ENCODE peak calls at places on chromosomes 12 and 14, in six cellular contexts. One of them, this sample, is unnamed.

GRCh38 chr12:89389755-89390661 is 37.7 kb upstream of the DUSP6 start:
- DNase-seq in HepG2: peak
- DNase-seq in K562: no peak
- DNase-seq in H1: no peak
- DNase-seq in HCT116: no peak
- DNase-seq in IMR-90: peak
- DNase-seq in this sample: no peak

GRCh38 chr14:69328317-69328716 is 68.4 kb downstream of the GALNT16 start:
- DNase-seq in K562: no peak
- DNase-seq in IMR-90: no peak
- DNase-seq in H1: no peak
- DNase-seq in HepG2: no peak
- DNase-seq in HCT116: no peak
- DNase-seq in this sample: no peak

GRCh38 chr12:52171950-52172512 is 19.8 kb downstream of the KRT80 start:
- DNase-seq in H1: no peak
- DNase-seq in HepG2: peak
- DNase-seq in K562: peak
- DNase-seq in HCT116: no peak
- DNase-seq in IMR-90: peak
- DNase-seq in this sample: peak

GRCh38 chr14:90808759-90809529 is 7.3 kb downstream of the TTC7B start:
- DNase-seq in K562: peak
- DNase-seq in HCT116: no peak
- DNase-seq in H1: no peak
- DNase-seq in HepG2: no peak
- DNase-seq in IMR-90: peak
- DNase-seq in this sample: no peak

GRCh38 chr12:128583453-128583852 is 240.3 kb downstream of the SLC15A4 start:
- DNase-seq in K562: peak
- DNase-seq in HepG2: no peak
- DNase-seq in H1: peak
- DNase-seq in IMR-90: no peak
- DNase-seq in HCT116: no peak
- DNase-seq in this sample: peak

GRCh38 chr14:36949371-36949770 is 223.0 kb downstream of the SLC25A21 start:
- DNase-seq in IMR-90: no peak
- DNase-seq in H1: no peak
- DNase-seq in HepG2: no peak
- DNase-seq in HCT116: no peak
- DNase-seq in K562: no peak
- DNase-seq in this sample: no peak

GRCh38 chr12:113413488-113413939 is 8.7 kb upstream of the SDSL start:
- DNase-seq in HCT116: no peak
- DNase-seq in HepG2: peak
- DNase-seq in H1: no peak
- DNase-seq in K562: no peak
- DNase-seq in IMR-90: peak
- DNase-seq in this sample: peak

GRCh38 chr12:18629916-18630315 is 107.9 kb downstream of the PLCZ1 start:
- DNase-seq in H1: no peak
- DNase-seq in K562: no peak
- DNase-seq in IMR-90: no peak
- DNase-seq in HepG2: no peak
- DNase-seq in HCT116: no peak
- DNase-seq in this sample: no peak

GRCh38 chr12:44847888-44848770 is 28.0 kb downstream of the NELL2 start:
- DNase-seq in IMR-90: no peak
- DNase-seq in HepG2: no peak
- DNase-seq in HCT116: no peak
- DNase-seq in K562: no peak
- DNase-seq in H1: no peak
- DNase-seq in this sample: no peak

GRCh38 chr14:94307410-94307992 is 14.4 kb upstream of the SERPINA10 start:
- DNase-seq in IMR-90: no peak
- DNase-seq in HCT116: peak
- DNase-seq in HepG2: peak
- DNase-seq in K562: peak
- DNase-seq in H1: no peak
- DNase-seq in this sample: peak

GRCh38 chr12:46217686-46218508 is 50.9 kb downstream of the SLC38A1 start:
- DNase-seq in K562: no peak
- DNase-seq in H1: no peak
- DNase-seq in HepG2: no peak
- DNase-seq in HCT116: no peak
- DNase-seq in IMR-90: no peak
- DNase-seq in this sample: no peak

GRCh38 chr14:102057480-102058114 is 29.2 kb downstream of the HSP90AA1 start:
- DNase-seq in H1: no peak
- DNase-seq in HepG2: no peak
- DNase-seq in IMR-90: no peak
- DNase-seq in K562: no peak
- DNase-seq in HCT116: no peak
- DNase-seq in this sample: no peak

GRCh38 chr14:91964724-91965123 is 17.2 kb upstream of the FBLN5 start:
- DNase-seq in HCT116: no peak
- DNase-seq in HepG2: no peak
- DNase-seq in H1: no peak
- DNase-seq in K562: no peak
- DNase-seq in IMR-90: no peak
- DNase-seq in this sample: no peak

GRCh38 chr14:56210570-56210969 is 92.4 kb downstream of the PELI2 start:
- DNase-seq in H1: no peak
- DNase-seq in HCT116: no peak
- DNase-seq in HepG2: no peak
- DNase-seq in IMR-90: no peak
- DNase-seq in K562: no peak
- DNase-seq in this sample: no peak

GRCh38 chr14:67441672-67442071 is 29.7 kb upstream of the PLEK2 start:
- DNase-seq in HepG2: no peak
- DNase-seq in K562: no peak
- DNase-seq in HCT116: no peak
- DNase-seq in H1: no peak
- DNase-seq in IMR-90: no peak
- DNase-seq in this sample: no peak

GRCh38 chr12:21697829-21698630 is 40.4 kb upstream of the LDHB start:
- DNase-seq in H1: no peak
- DNase-seq in IMR-90: peak
- DNase-seq in K562: peak
- DNase-seq in HepG2: peak
- DNase-seq in HCT116: peak
- DNase-seq in this sample: no peak

GRCh38 chr12:90098132-90098779 is 389.6 kb upstream of the ATP2B1 start:
- DNase-seq in H1: no peak
- DNase-seq in IMR-90: no peak
- DNase-seq in HCT116: no peak
- DNase-seq in K562: no peak
- DNase-seq in HepG2: no peak
- DNase-seq in this sample: peak

GRCh38 chr14:69895109-69895508 is 15.9 kb downstream of the SMOC1 start:
- DNase-seq in IMR-90: no peak
- DNase-seq in HepG2: no peak
- DNase-seq in HCT116: no peak
- DNase-seq in K562: no peak
- DNase-seq in H1: no peak
- DNase-seq in this sample: no peak

GRCh38 chr12:47111392-47111778 is 31.6 kb upstream of the AMIGO2 start:
- DNase-seq in H1: no peak
- DNase-seq in K562: no peak
- DNase-seq in HepG2: no peak
- DNase-seq in IMR-90: no peak
- DNase-seq in HCT116: no peak
- DNase-seq in this sample: no peak

GRCh38 chr12:123533672-123534643 is at the start of gene RILPL1:
- DNase-seq in H1: no peak
- DNase-seq in K562: peak
- DNase-seq in HCT116: no peak
- DNase-seq in IMR-90: peak
- DNase-seq in HepG2: peak
- DNase-seq in this sample: peak
- TF ChIP-seq CEBPB in H1: no peak
- TF ChIP-seq CEBPB in K562: no peak
- TF ChIP-seq CEBPB in HCT116: no peak
- TF ChIP-seq CEBPB in IMR-90: no peak
- TF ChIP-seq CEBPB in HepG2: no peak
- TF ChIP-seq CEBPB in this sample: no peak

GRCh38 chr14:96304956-96305355 is 48.9 kb downstream of the BDKRB1 start:
- DNase-seq in HCT116: peak
- DNase-seq in HepG2: no peak
- DNase-seq in K562: no peak
- DNase-seq in H1: peak
- DNase-seq in IMR-90: no peak
- DNase-seq in this sample: peak

GRCh38 chr14:96309907-96310330 is 53.2 kb downstream of the ATG2B start:
- DNase-seq in IMR-90: peak
- DNase-seq in HCT116: no peak
- DNase-seq in HepG2: peak
- DNase-seq in K562: no peak
- DNase-seq in H1: no peak
- DNase-seq in this sample: peak

GRCh38 chr14:96309128-96309906 is 53.3 kb downstream of the BDKRB1 start:
- DNase-seq in HCT116: no peak
- DNase-seq in K562: no peak
- DNase-seq in IMR-90: no peak
- DNase-seq in HepG2: peak
- DNase-seq in H1: no peak
- DNase-seq in this sample: peak

GRCh38 chr14:96303981-96304380 is 48.0 kb downstream of the BDKRB1 start:
- DNase-seq in HepG2: no peak
- DNase-seq in K562: no peak
- DNase-seq in H1: no peak
- DNase-seq in HCT116: no peak
- DNase-seq in IMR-90: no peak
- DNase-seq in this sample: no peak

GRCh38 chr14:96307434-96307833 is 51.4 kb downstream of the BDKRB1 start:
- DNase-seq in K562: no peak
- DNase-seq in IMR-90: no peak
- DNase-seq in H1: no peak
- DNase-seq in HepG2: peak
- DNase-seq in HCT116: no peak
- DNase-seq in this sample: peak
- TF ChIP-seq CEBPB in K562: no peak
- TF ChIP-seq CEBPB in IMR-90: no peak
- TF ChIP-seq CEBPB in H1: no peak
- TF ChIP-seq CEBPB in HepG2: no peak
- TF ChIP-seq CEBPB in HCT116: no peak
- TF ChIP-seq CEBPB in this sample: no peak

DNA sequence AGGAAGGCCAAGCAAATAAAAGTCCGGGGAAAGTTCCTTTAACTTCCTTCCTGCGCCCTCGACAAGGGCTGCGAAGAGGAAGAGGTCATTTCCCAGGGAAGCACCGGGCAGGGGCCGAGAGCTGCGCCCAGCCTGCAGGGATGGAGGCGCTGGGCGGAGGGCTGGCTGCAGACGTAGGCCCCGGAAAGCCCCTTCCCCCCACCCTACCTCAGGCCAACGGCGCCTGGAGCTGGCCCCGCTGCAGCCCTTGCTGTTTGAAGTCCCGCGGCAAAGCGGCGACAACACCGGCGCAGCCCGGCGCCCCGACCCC is 65.0 kb upstream of the PTGR2 start:
- DNase-seq in H1: no peak
- DNase-seq in IMR-90: peak
- DNase-seq in HCT116: no peak
- DNase-seq in HepG2: no peak
- DNase-seq in K562: no peak
- DNase-seq in this sample: peak
- TF ChIP-seq CEBPB in H1: no peak
- TF ChIP-seq CEBPB in IMR-90: no peak
- TF ChIP-seq CEBPB in HCT116: no peak
- TF ChIP-seq CEBPB in HepG2: no peak
- TF ChIP-seq CEBPB in K562: no peak
- TF ChIP-seq CEBPB in this sample: no peak

GRCh38 chr12:131770120-131770519 is 58.1 kb upstream of the MMP17 start:
- DNase-seq in HCT116: no peak
- DNase-seq in HepG2: no peak
- DNase-seq in K562: no peak
- DNase-seq in H1: no peak
- DNase-seq in IMR-90: no peak
- DNase-seq in this sample: no peak

GRCh38 chr12:131774576-131774975 is 53.6 kb upstream of the MMP17 start:
- DNase-seq in HepG2: no peak
- DNase-seq in K562: no peak
- DNase-seq in IMR-90: no peak
- DNase-seq in HCT116: no peak
- DNase-seq in H1: no peak
- DNase-seq in this sample: no peak

GRCh38 chr12:131775124-131775903 is 52.9 kb upstream of the MMP17 start:
- DNase-seq in HepG2: no peak
- DNase-seq in IMR-90: peak
- DNase-seq in HCT116: no peak
- DNase-seq in H1: no peak
- DNase-seq in K562: no peak
- DNase-seq in this sample: no peak

GRCh38 chr12:131775904-131776889 is 52.0 kb upstream of the MMP17 start:
- DNase-seq in K562: no peak
- DNase-seq in HepG2: no peak
- DNase-seq in H1: no peak
- DNase-seq in HCT116: no peak
- DNase-seq in IMR-90: no peak
- DNase-seq in this sample: no peak

DNA sequence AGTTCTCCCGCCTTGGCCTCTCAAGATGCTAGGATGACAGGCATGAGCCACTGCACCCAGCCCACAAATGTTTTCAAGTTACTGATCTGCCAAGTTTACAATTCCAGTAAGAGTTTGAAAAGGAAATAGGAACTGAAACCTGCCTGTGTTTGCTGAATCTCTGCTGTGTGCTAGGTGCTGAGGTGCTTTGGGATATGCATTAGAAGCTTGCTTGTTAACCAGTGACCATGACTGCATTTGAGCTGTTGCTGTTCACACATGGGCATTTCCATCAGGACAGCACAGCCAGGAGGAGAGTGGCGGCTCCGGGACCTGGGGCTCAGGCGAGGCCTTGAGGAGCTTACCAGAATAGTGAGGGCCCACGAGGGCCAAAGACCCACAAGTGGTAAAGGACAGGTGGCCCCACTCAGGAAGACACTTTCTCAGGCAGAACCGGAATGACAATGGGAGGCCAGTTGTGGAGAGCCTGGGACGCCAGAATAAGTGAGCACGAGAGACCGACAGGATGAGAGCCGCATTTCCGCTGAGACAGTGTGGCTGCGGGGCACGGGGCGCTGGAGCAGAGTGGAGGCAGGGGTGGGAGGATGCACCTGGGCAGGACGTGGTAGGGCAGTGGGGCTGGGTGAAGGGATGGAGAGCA is 54.5 kb upstream of the MMP17 start:
- DNase-seq in IMR-90: no peak
- DNase-seq in HCT116: no peak
- DNase-seq in H1: no peak
- DNase-seq in K562: no peak
- DNase-seq in HepG2: no peak
- DNase-seq in this sample: no peak
- TF ChIP-seq CEBPB in IMR-90: no peak
- TF ChIP-seq CEBPB in HCT116: no peak
- TF ChIP-seq CEBPB in H1: no peak
- TF ChIP-seq CEBPB in K562: no peak
- TF ChIP-seq CEBPB in HepG2: no peak
- TF ChIP-seq CEBPB in this sample: no peak

GRCh38 chr12:74885775-74886174 is 323.9 kb downstream of the KCNC2 start:
- DNase-seq in HCT116: no peak
- DNase-seq in IMR-90: no peak
- DNase-seq in K562: no peak
- DNase-seq in H1: no peak
- DNase-seq in HepG2: no peak
- DNase-seq in this sample: no peak
- TF ChIP-seq CEBPB in HCT116: no peak
- TF ChIP-seq CEBPB in IMR-90: peak
- TF ChIP-seq CEBPB in K562: peak
- TF ChIP-seq CEBPB in H1: peak
- TF ChIP-seq CEBPB in HepG2: peak
- TF ChIP-seq CEBPB in this sample: peak

This sample was measured in A549.